ENCODE peak calls at places on chromosomes 5 and 9, in ten cellular contexts. One of them, this sample, is unnamed.

GRCh38 chr5:6551955-6552313 is 80.9 kb downstream of the NSUN2 start:
- DNase-seq in fibroblast of lung: no peak
- DNase-seq in HCT116: no peak
- DNase-seq in cardiac fibroblast: no peak
- DNase-seq in aorta: no peak
- DNase-seq in HFF-Myc: no peak
- DNase-seq in esophagus squamous epithelium: no peak
- DNase-seq in brain microvascular endothelial cell: no peak
- DNase-seq in prostate gland: no peak
- DNase-seq in CD8-positive, alpha-beta memory T cell: no peak
- DNase-seq in this sample: no peak

GRCh38 chr9:69609156-69609555 is 63.0 kb downstream of the APBA1 start:
- DNase-seq in fibroblast of lung: no peak
- DNase-seq in HCT116: no peak
- DNase-seq in cardiac fibroblast: no peak
- DNase-seq in aorta: no peak
- DNase-seq in HFF-Myc: no peak
- DNase-seq in esophagus squamous epithelium: no peak
- DNase-seq in brain microvascular endothelial cell: no peak
- DNase-seq in prostate gland: no peak
- DNase-seq in CD8-positive, alpha-beta memory T cell: no peak
- DNase-seq in this sample: no peak

GRCh38 chr9:101711330-101711941 is 27.0 kb downstream of the GRIN3A start:
- DNase-seq in fibroblast of lung: no peak
- DNase-seq in HCT116: no peak
- DNase-seq in cardiac fibroblast: peak; percentile 13
- DNase-seq in aorta: no peak
- DNase-seq in HFF-Myc: no peak
- DNase-seq in esophagus squamous epithelium: no peak
- DNase-seq in brain microvascular endothelial cell: no peak
- DNase-seq in prostate gland: no peak
- DNase-seq in CD8-positive, alpha-beta memory T cell: no peak
- DNase-seq in this sample: no peak

GRCh38 chr5:170362102-170362501 is 27.1 kb downstream of the KCNMB1 start:
- DNase-seq in fibroblast of lung: no peak
- DNase-seq in HCT116: no peak
- DNase-seq in cardiac fibroblast: no peak
- DNase-seq in aorta: peak; percentile 73
- DNase-seq in HFF-Myc: no peak
- DNase-seq in esophagus squamous epithelium: no peak
- DNase-seq in brain microvascular endothelial cell: no peak
- DNase-seq in prostate gland: no peak
- DNase-seq in CD8-positive, alpha-beta memory T cell: no peak
- DNase-seq in this sample: no peak

GRCh38 chr5:50439221-50439620 is 1.9 kb downstream of the EMB start:
- DNase-seq in fibroblast of lung: no peak
- DNase-seq in HCT116: no peak
- DNase-seq in cardiac fibroblast: no peak
- DNase-seq in aorta: no peak
- DNase-seq in HFF-Myc: no peak
- DNase-seq in esophagus squamous epithelium: no peak
- DNase-seq in brain microvascular endothelial cell: no peak
- DNase-seq in prostate gland: no peak
- DNase-seq in CD8-positive, alpha-beta memory T cell: no peak
- DNase-seq in this sample: no peak

GRCh38 chr5:54620583-54620933 is 103.0 kb downstream of the SNX18 start:
- DNase-seq in fibroblast of lung: no peak
- DNase-seq in HCT116: no peak
- DNase-seq in cardiac fibroblast: no peak
- DNase-seq in aorta: peak; percentile 46
- DNase-seq in HFF-Myc: no peak
- DNase-seq in esophagus squamous epithelium: no peak
- DNase-seq in brain microvascular endothelial cell: no peak
- DNase-seq in prostate gland: no peak
- DNase-seq in CD8-positive, alpha-beta memory T cell: no peak
- DNase-seq in this sample: peak; percentile 56

GRCh38 chr5:68699966-68700365 is 393.8 kb upstream of the SLC30A5 start:
- DNase-seq in fibroblast of lung: no peak
- DNase-seq in HCT116: no peak
- DNase-seq in cardiac fibroblast: no peak
- DNase-seq in aorta: no peak
- DNase-seq in HFF-Myc: no peak
- DNase-seq in esophagus squamous epithelium: no peak
- DNase-seq in brain microvascular endothelial cell: no peak
- DNase-seq in prostate gland: no peak
- DNase-seq in CD8-positive, alpha-beta memory T cell: no peak
- DNase-seq in this sample: no peak

GRCh38 chr9:95667789-95668188 is 151.0 kb upstream of the PTCH1 start:
- DNase-seq in fibroblast of lung: no peak
- DNase-seq in HCT116: no peak
- DNase-seq in cardiac fibroblast: no peak
- DNase-seq in aorta: no peak
- DNase-seq in HFF-Myc: no peak
- DNase-seq in esophagus squamous epithelium: no peak
- DNase-seq in brain microvascular endothelial cell: no peak
- DNase-seq in prostate gland: no peak
- DNase-seq in CD8-positive, alpha-beta memory T cell: no peak
- DNase-seq in this sample: no peak

GRCh38 chr9:83981126-83981871 is 694 bp downstream of the RMI1 start:
- DNase-seq in fibroblast of lung: peak; percentile 51
- DNase-seq in HCT116: no peak
- DNase-seq in cardiac fibroblast: peak; percentile 63
- DNase-seq in aorta: no peak
- DNase-seq in HFF-Myc: no peak
- DNase-seq in esophagus squamous epithelium: no peak
- DNase-seq in brain microvascular endothelial cell: peak; percentile 33
- DNase-seq in prostate gland: peak; percentile 29
- DNase-seq in CD8-positive, alpha-beta memory T cell: no peak
- DNase-seq in this sample: peak; percentile 39

GRCh38 chr5:112923988-112924387 is 2.0 kb upstream of the REEP5 start:
- DNase-seq in fibroblast of lung: no peak
- DNase-seq in HCT116: no peak
- DNase-seq in cardiac fibroblast: no peak
- DNase-seq in aorta: no peak
- DNase-seq in HFF-Myc: no peak
- DNase-seq in esophagus squamous epithelium: no peak
- DNase-seq in brain microvascular endothelial cell: no peak
- DNase-seq in prostate gland: no peak
- DNase-seq in CD8-positive, alpha-beta memory T cell: no peak
- DNase-seq in this sample: no peak

GRCh38 chr5:112921031-112921832 is 795 bp downstream of the REEP5 start:
- DNase-seq in fibroblast of lung: peak; percentile 63
- DNase-seq in HCT116: peak; percentile 43
- DNase-seq in cardiac fibroblast: peak; percentile 68
- DNase-seq in aorta: peak; percentile 79
- DNase-seq in HFF-Myc: no peak
- DNase-seq in esophagus squamous epithelium: no peak
- DNase-seq in brain microvascular endothelial cell: peak; percentile 58
- DNase-seq in prostate gland: peak; percentile 53
- DNase-seq in CD8-positive, alpha-beta memory T cell: peak; percentile 39
- DNase-seq in this sample: peak; percentile 54

GRCh38 chr5:112918679-112919078 is 3.3 kb downstream of the REEP5 start:
- DNase-seq in fibroblast of lung: peak; percentile 24
- DNase-seq in HCT116: no peak
- DNase-seq in cardiac fibroblast: no peak
- DNase-seq in aorta: no peak
- DNase-seq in HFF-Myc: no peak
- DNase-seq in esophagus squamous epithelium: no peak
- DNase-seq in brain microvascular endothelial cell: no peak
- DNase-seq in prostate gland: no peak
- DNase-seq in CD8-positive, alpha-beta memory T cell: no peak
- DNase-seq in this sample: no peak

GRCh38 chr5:112921833-112922817 is at the start of gene REEP5:
- DNase-seq in fibroblast of lung: peak; percentile 68
- DNase-seq in HCT116: peak; percentile 48
- DNase-seq in cardiac fibroblast: peak; percentile 69
- DNase-seq in aorta: peak; percentile 90
- DNase-seq in HFF-Myc: no peak
- DNase-seq in esophagus squamous epithelium: peak; percentile 66
- DNase-seq in brain microvascular endothelial cell: peak; percentile 57
- DNase-seq in prostate gland: peak; percentile 83
- DNase-seq in CD8-positive, alpha-beta memory T cell: peak; percentile 79
- DNase-seq in this sample: peak; percentile 48

GRCh38 chr5:112923148-112923917 is 1.3 kb upstream of the REEP5 start:
- DNase-seq in fibroblast of lung: no peak
- DNase-seq in HCT116: no peak
- DNase-seq in cardiac fibroblast: no peak
- DNase-seq in aorta: no peak
- DNase-seq in HFF-Myc: no peak
- DNase-seq in esophagus squamous epithelium: no peak
- DNase-seq in brain microvascular endothelial cell: no peak
- DNase-seq in prostate gland: no peak
- DNase-seq in CD8-positive, alpha-beta memory T cell: peak; percentile 16
- DNase-seq in this sample: no peak
- H3K4me3 ChIP-seq in fibroblast of lung: no peak overlapping the region
- H3K4me3 ChIP-seq in HCT116: no peak overlapping the region
- H3K4me3 ChIP-seq in cardiac fibroblast: no peak overlapping the region
- H3K4me3 ChIP-seq in aorta: peak overlapping the region; percentile 41
- H3K4me3 ChIP-seq in HFF-Myc: no peak overlapping the region
- H3K4me3 ChIP-seq in esophagus squamous epithelium: peak overlapping the region; percentile 99
- H3K4me3 ChIP-seq in brain microvascular endothelial cell: no peak overlapping the region
- H3K4me3 ChIP-seq in prostate gland: no peak overlapping the region
- H3K4me3 ChIP-seq in CD8-positive, alpha-beta memory T cell: peak overlapping the region; percentile 68
- H3K4me3 ChIP-seq in this sample: no peak overlapping the region

GRCh38 chr5:1552469-1553255 is 28.9 kb upstream of the LPCAT1 start:
- DNase-seq in fibroblast of lung: peak; percentile 36
- DNase-seq in HCT116: no peak
- DNase-seq in cardiac fibroblast: peak; percentile 38
- DNase-seq in aorta: peak; percentile 74
- DNase-seq in HFF-Myc: no peak
- DNase-seq in esophagus squamous epithelium: no peak
- DNase-seq in brain microvascular endothelial cell: no peak
- DNase-seq in prostate gland: peak; percentile 3
- DNase-seq in CD8-positive, alpha-beta memory T cell: no peak
- DNase-seq in this sample: peak; percentile 59
- H3K4me3 ChIP-seq in fibroblast of lung: peak overlapping the region; percentile 8
- H3K4me3 ChIP-seq in HCT116: no peak overlapping the region
- H3K4me3 ChIP-seq in cardiac fibroblast: no peak overlapping the region
- H3K4me3 ChIP-seq in aorta: no peak overlapping the region
- H3K4me3 ChIP-seq in HFF-Myc: no peak overlapping the region
- H3K4me3 ChIP-seq in esophagus squamous epithelium: peak overlapping the region; percentile 13
- H3K4me3 ChIP-seq in brain microvascular endothelial cell: no peak overlapping the region
- H3K4me3 ChIP-seq in prostate gland: no peak overlapping the region
- H3K4me3 ChIP-seq in CD8-positive, alpha-beta memory T cell: no peak overlapping the region
- H3K4me3 ChIP-seq in this sample: no peak overlapping the region

GRCh38 chr5:76952795-76953536 is at the start of gene CRHBP:
- DNase-seq in fibroblast of lung: no peak
- DNase-seq in HCT116: no peak
- DNase-seq in cardiac fibroblast: no peak
- DNase-seq in aorta: no peak
- DNase-seq in HFF-Myc: no peak
- DNase-seq in esophagus squamous epithelium: no peak
- DNase-seq in brain microvascular endothelial cell: peak; percentile 9
- DNase-seq in prostate gland: no peak
- DNase-seq in CD8-positive, alpha-beta memory T cell: no peak
- DNase-seq in this sample: no peak
- H3K4me3 ChIP-seq in fibroblast of lung: no peak within 1 kb of the TSS
- H3K4me3 ChIP-seq in HCT116: no peak within 1 kb of the TSS
- H3K4me3 ChIP-seq in cardiac fibroblast: peak within 1 kb of the TSS; percentile 56
- H3K4me3 ChIP-seq in aorta: no peak within 1 kb of the TSS
- H3K4me3 ChIP-seq in HFF-Myc: peak within 1 kb of the TSS; percentile 44
- H3K4me3 ChIP-seq in esophagus squamous epithelium: peak within 1 kb of the TSS; percentile 42
- H3K4me3 ChIP-seq in brain microvascular endothelial cell: peak within 1 kb of the TSS; percentile 63
- H3K4me3 ChIP-seq in prostate gland: no peak within 1 kb of the TSS
- H3K4me3 ChIP-seq in CD8-positive, alpha-beta memory T cell: no peak within 1 kb of the TSS
- H3K4me3 ChIP-seq in this sample: peak within 1 kb of the TSS; percentile 13

GRCh38 chr9:124018731-124019697 is 7.4 kb downstream of the LHX2 start:
- DNase-seq in fibroblast of lung: no peak
- DNase-seq in HCT116: no peak
- DNase-seq in cardiac fibroblast: no peak
- DNase-seq in aorta: peak; percentile 12
- DNase-seq in HFF-Myc: no peak
- DNase-seq in esophagus squamous epithelium: no peak
- DNase-seq in brain microvascular endothelial cell: no peak
- DNase-seq in prostate gland: no peak
- DNase-seq in CD8-positive, alpha-beta memory T cell: no peak
- DNase-seq in this sample: no peak
- H3K4me3 ChIP-seq in fibroblast of lung: no peak overlapping the region
- H3K4me3 ChIP-seq in HCT116: no peak overlapping the region
- H3K4me3 ChIP-seq in cardiac fibroblast: peak overlapping the region; percentile 13
- H3K4me3 ChIP-seq in aorta: no peak overlapping the region
- H3K4me3 ChIP-seq in HFF-Myc: no peak overlapping the region
- H3K4me3 ChIP-seq in esophagus squamous epithelium: no peak overlapping the region
- H3K4me3 ChIP-seq in brain microvascular endothelial cell: no peak overlapping the region
- H3K4me3 ChIP-seq in prostate gland: no peak overlapping the region
- H3K4me3 ChIP-seq in CD8-positive, alpha-beta memory T cell: no peak overlapping the region
- H3K4me3 ChIP-seq in this sample: no peak overlapping the region

DNA sequence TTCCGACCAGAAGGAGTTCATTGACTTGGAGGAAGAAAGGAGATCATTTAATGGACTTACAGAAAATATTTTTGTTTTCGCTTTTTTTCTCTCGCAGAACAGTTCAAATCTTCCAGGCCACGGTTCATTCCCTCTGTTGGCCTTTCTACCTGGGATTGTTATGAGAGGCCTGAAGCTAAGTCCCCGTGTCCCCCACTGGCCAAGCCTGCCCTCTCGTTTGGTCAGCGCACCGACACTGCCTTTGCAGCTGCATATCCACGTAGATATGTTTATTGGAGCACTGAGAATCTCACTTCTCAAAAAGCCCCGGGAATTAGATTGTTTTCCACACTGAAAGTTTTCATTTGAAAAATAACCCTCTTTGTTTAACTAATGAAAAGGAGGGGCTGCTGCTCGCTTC is 655.8 kb downstream of the BNC2 start:
- DNase-seq in fibroblast of lung: no peak
- DNase-seq in HCT116: no peak
- DNase-seq in cardiac fibroblast: no peak
- DNase-seq in aorta: no peak
- DNase-seq in HFF-Myc: no peak
- DNase-seq in esophagus squamous epithelium: no peak
- DNase-seq in brain microvascular endothelial cell: no peak
- DNase-seq in prostate gland: no peak
- DNase-seq in CD8-positive, alpha-beta memory T cell: no peak
- DNase-seq in this sample: no peak
- H3K4me3 ChIP-seq in fibroblast of lung: no peak overlapping the region
- H3K4me3 ChIP-seq in HCT116: no peak overlapping the region
- H3K4me3 ChIP-seq in cardiac fibroblast: no peak overlapping the region
- H3K4me3 ChIP-seq in aorta: no peak overlapping the region
- H3K4me3 ChIP-seq in HFF-Myc: no peak overlapping the region
- H3K4me3 ChIP-seq in esophagus squamous epithelium: no peak overlapping the region
- H3K4me3 ChIP-seq in brain microvascular endothelial cell: no peak overlapping the region
- H3K4me3 ChIP-seq in prostate gland: no peak overlapping the region
- H3K4me3 ChIP-seq in CD8-positive, alpha-beta memory T cell: no peak overlapping the region
- H3K4me3 ChIP-seq in this sample: no peak overlapping the region

This sample was measured in fibroblast of the aortic adventitia.